ENCODE peak calls at places on chromosomes 11 and 22, in eight cellular contexts. V is choroid plexus epithelial cell, A is body of pancreas, W is endothelial cell of umbilical vein, B is fibroblast of pulmonary artery, L is heart right ventricle, F is fibroblast of lung, N is HepG2. C is an unnamed sample.

GRCh38 chr11:33736148-33736809 is at the start of gene CD59:
- DNase-seq in V (peak; percentile 93), A (peak; percentile 99), W (peak; percentile 96), B (peak; percentile 94), L (peak; percentile 98), F (peak; percentile 91), N (peak; percentile 85), C (peak; percentile 99)

GRCh38 chr11:124756753-124757227 is 4.7 kb upstream of the VSIG2 start:
- DNase-seq in V (no peak), A (no peak), W (no peak), B (no peak), L (no peak), F (no peak), N (no peak), C (no peak)

GRCh38 chr22:32531955-32532818 is 57.6 kb downstream of the FBXO7 start:
- DNase-seq in V (peak; percentile 86), A (peak; percentile 51), W (peak; percentile 8), B (peak; percentile 49), L (peak; percentile 93), F (peak; percentile 95), N (peak; percentile 87), C (peak; percentile 98)

GRCh38 chr11:4865855-4866254 is 15.8 kb upstream of the OR51T1 start:
- DNase-seq in V (no peak), A (no peak), W (no peak), B (no peak), L (no peak), F (no peak), N (no peak), C (no peak)

GRCh38 chr22:30667486-30668305 is at the start of gene DUSP18:
- DNase-seq in V (peak; percentile 88), A (peak; percentile 96), W (peak; percentile 94), B (peak; percentile 89), L (peak; percentile 92), F (peak; percentile 84), N (peak; percentile 83), C (peak; percentile 84)

GRCh38 chr11:371051-371450 is 1.8 kb downstream of the B4GALNT4 start:
- DNase-seq in V (no peak), A (no peak), W (no peak), B (no peak), L (no peak), F (no peak), N (no peak), C (no peak)

GRCh38 chr11:95456704-95457491 is 225.9 kb upstream of the SESN3 start:
- DNase-seq in V (peak; percentile 45), A (no peak), W (no peak), B (peak; percentile 82), L (no peak), F (peak; percentile 74), N (no peak), C (no peak)

GRCh38 chr22:25497269-25497668 is 67.2 kb upstream of the GRK3 start:
- DNase-seq in V (peak; percentile 25), A (no peak), W (peak; percentile 13), B (peak; percentile 49), L (peak; percentile 35), F (peak; percentile 46), N (no peak), C (peak; percentile 25)

DNA sequence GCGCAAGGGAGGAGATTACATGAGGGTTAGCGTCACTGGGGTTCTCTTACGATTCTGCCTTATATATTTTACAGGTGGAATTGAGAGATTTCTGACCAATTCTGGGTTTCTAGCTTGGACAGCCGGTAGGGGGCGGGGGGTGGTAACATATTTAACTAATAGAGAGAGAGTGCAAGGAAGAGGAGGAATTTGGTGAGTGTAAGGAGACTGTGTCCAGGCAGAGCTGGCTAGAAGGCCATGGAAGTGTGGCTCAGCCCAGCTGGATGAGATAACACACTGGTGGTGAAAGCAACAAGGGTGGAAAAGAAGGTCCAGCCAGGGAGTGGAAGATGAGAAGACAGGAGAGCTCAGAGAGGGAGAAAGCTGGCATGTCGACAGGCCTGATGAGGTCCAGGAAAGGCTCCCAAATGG is 56.5 kb downstream of the ST3GAL4 start:
- DNase-seq in V (peak; percentile 19), A (no peak), W (no peak), B (peak; percentile 41), L (peak; percentile 53), F (no peak), N (no peak), C (peak; percentile 45)
- TF ChIP-seq CTCF in V (peak; percentile 46), A (no peak), W (no peak), B (peak; percentile 42), L (peak; percentile 43), F (peak; percentile 30), N (no peak), C (no peak)

GRCh38 chr11:64447717-64448598 is 89.0 kb downstream of the RPS6KA4 start:
- DNase-seq in V (peak; percentile 9), A (peak; percentile 85), W (no peak), B (peak; percentile 7), L (peak; percentile 17), F (peak; percentile 13), N (no peak), C (peak; percentile 48)

GRCh38 chr11:64448599-64449380 is 89.8 kb downstream of the RPS6KA4 start:
- DNase-seq in V (peak; percentile 65), A (peak; percentile 91), W (peak; percentile 55), B (peak; percentile 61), L (peak; percentile 78), F (peak; percentile 51), N (peak; percentile 53), C (peak; percentile 84)

GRCh38 chr11:64450168-64450560 is 91.2 kb downstream of the RPS6KA4 start:
- DNase-seq in V (no peak), A (no peak), W (no peak), B (no peak), L (no peak), F (no peak), N (no peak), C (no peak)

GRCh38 chr11:64451856-64452255 is 92.9 kb downstream of the RPS6KA4 start:
- DNase-seq in V (no peak), A (no peak), W (no peak), B (no peak), L (no peak), F (no peak), N (no peak), C (no peak)

DNA sequence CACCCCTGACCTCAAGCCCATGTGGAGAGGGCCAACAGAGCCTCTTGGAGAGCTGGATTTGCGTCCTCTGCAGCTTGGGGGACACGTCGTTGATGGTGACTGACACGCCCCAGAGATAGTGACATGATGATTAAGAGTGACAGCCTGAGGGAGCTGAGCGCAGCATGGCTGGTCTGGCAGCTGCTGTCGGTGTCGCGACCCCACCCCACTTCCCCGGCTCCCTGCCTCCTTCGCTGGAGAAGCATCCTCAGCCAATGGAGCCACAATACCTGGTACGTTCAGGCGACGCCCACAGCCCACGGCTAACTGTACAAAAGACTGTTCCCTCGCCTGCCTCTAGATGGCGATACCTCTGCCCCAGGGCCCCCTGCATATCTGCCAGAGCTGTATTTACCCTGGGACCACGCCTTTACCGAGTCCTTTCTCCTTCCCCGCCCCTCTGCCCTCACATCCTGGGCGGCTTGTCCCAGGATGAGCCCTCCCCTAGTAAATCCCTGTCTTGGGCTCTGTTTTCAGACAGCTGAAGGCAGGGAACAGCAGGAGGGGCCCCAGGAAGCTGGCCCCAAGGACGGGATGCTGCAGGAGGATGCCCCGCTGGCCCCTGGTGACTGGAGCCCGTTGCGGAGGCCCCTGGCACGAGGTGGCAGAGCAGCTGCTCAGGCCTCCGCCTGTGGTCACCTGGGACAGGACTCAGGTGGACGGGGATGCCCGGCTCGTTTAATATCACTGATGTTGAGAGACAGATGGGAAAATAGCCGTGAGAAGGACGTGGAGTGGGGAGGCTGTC is 90.6 kb downstream of the RPS6KA4 start:
- DNase-seq in V (peak; percentile 66), A (peak; percentile 79), W (peak; percentile 59), B (peak; percentile 56), L (peak; percentile 48), F (peak; percentile 29), N (peak; percentile 66), C (peak; percentile 20)
- H3K4me3 ChIP-seq in V (no peak overlapping the region), A (peak overlapping the region; percentile 22), W (no peak overlapping the region), B (no peak overlapping the region), L (peak overlapping the region; percentile 42), F (no peak overlapping the region), N (no peak overlapping the region), C (peak overlapping the region; percentile 28)

DNA sequence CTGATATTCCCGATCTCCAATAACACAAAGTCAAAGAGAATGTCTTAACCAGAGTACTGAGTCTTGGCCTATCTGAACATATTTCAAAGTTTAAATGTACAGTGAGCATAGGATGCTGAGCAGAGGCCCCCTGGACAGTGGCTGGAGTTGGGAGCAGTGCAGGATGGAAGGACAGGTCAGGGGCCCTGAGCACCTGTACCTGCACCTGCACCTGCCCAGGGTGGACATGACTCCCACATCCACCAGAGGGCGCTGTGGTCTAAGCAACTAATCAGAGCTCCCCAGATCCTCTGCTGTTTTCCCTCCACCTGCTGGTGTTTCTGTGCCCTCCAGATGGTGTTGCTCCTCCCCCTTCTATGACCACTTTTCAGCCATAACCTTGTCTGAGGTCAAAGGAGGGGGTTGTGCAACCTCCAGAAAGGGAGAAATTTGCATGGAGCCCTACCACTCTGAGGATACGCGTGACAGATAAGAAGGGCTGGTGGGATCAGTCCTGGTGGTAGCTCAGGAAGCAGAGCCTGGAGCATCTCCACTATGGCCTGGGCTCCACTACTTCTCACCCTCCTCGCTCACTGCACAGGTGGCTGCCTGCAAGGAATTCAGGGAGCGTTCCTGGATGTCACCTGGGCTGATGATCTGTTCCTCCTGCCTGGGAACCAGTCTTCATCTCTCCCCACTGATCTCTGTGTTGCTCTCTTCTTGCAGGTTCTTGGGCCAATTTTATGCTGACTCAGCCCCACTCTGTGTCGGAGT is 49.1 kb upstream of the VPREB1 start:
- DNase-seq in V (peak; percentile 74), A (peak; percentile 90), W (peak; percentile 45), B (peak; percentile 58), L (peak; percentile 17), F (peak; percentile 26), N (peak; percentile 83), C (peak; percentile 61)
- TF ChIP-seq CTCF in V (peak; percentile 87), A (peak; percentile 62), W (peak; percentile 87), B (peak; percentile 78), L (peak; percentile 68), F (peak; percentile 44), N (peak; percentile 86), C (peak; percentile 71)

DNA sequence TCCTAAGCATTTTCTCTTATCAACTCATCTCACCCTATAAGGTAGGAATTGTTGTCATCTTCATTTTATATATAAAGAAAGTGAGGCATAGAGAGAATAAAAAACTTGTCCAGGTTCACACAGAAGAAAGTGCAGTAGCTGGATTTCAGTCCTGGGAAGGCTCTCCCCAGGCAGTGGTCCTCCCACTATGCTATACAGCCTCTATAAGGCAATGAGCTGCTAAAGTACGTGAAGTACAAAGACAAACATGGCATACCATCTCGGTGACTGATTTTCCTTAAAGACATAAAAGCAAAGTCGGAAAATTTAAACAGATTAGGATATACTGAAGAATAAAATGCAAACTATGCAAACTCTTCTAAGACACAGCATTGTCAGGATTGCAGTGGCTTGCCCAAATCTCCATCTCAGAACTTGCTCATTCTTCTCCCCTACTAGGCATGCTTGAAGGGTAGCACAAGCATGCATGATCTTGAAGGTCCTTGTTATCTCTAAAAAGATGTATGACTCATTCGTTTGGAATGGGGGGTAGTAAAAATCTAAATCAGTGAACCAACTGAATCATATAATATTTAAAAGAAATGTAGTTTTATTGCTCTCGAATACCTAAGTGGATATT is 97.8 kb upstream of the CSNK2A3 start:
- DNase-seq in V (peak; percentile 30), A (no peak), W (no peak), B (peak; percentile 24), L (no peak), F (peak; percentile 79), N (no peak), C (no peak)
- H3K4me3 ChIP-seq in V (no peak overlapping the region), A (no peak overlapping the region), W (no peak overlapping the region), B (no peak overlapping the region), L (no peak overlapping the region), F (no peak overlapping the region), N (no peak overlapping the region), C (no peak overlapping the region)